ENCODE peak calls at places on chromosomes 4 and X, in ten cellular contexts. A is ascending aorta, P is DND-41, V is adrenal gland, S is left ventricle myocardium inferior, O is upper lobe of right lung, Z is tibial nerve, B is ovary, Q is Panc1, W is right cardiac atrium. L is an unnamed sample.

GRCh38 chr4:40328383-40328782 is 6.8 kb upstream of the CHRNA9 start:
- DNase-seq in A (no peak), P (no peak), V (no peak), S (no peak), O (no peak), Z (no peak), B (no peak), Q (no peak), W (no peak), L (no peak)

GRCh38 chrX:46263494-46263893 is 281.7 kb downstream of the ZNF674 start:
- DNase-seq in A (no peak), P (no peak), V (no peak), S (no peak), O (no peak), Z (no peak), B (no peak), Q (no peak), W (no peak), L (no peak)

GRCh38 chrX:103376118-103376978 is at the start of gene BEX3:
- DNase-seq in A (no peak), P (peak; percentile 69), V (peak; percentile 73), S (peak; percentile 45), O (peak; percentile 81), Z (peak; percentile 15), B (peak; percentile 79), Q (no peak), W (peak; percentile 87), L (peak; percentile 58)

GRCh38 chrX:70168238-70169188 is 8.8 kb upstream of the DGAT2L6 start:
- DNase-seq in A (no peak), P (no peak), V (no peak), S (no peak), O (no peak), Z (no peak), B (peak; percentile 54), Q (no peak), W (no peak), L (peak; percentile 77)

GRCh38 chrX:139543920-139544319 is 13.4 kb downstream of the F9 start:
- DNase-seq in A (no peak), P (no peak), V (no peak), S (no peak), O (no peak), Z (no peak), B (no peak), Q (no peak), W (no peak), L (no peak)

GRCh38 chr4:123398151-123398802 is 1.7 kb downstream of the SPRY1 start:
- DNase-seq in A (no peak), P (no peak), V (peak; percentile 74), S (peak; percentile 64), O (peak; percentile 91), Z (peak; percentile 44), B (peak; percentile 80), Q (no peak), W (peak; percentile 82), L (peak; percentile 60)

GRCh38 chrX:55908685-55909212 is 191.2 kb downstream of the RRAGB start:
- DNase-seq in A (no peak), P (no peak), V (no peak), S (no peak), O (peak; percentile 30), Z (no peak), B (peak; percentile 23), Q (no peak), W (no peak), L (peak; percentile 2)

GRCh38 chrX:98405376-98405775 is 1521.7 kb downstream of the RPA4 start:
- DNase-seq in A (no peak), P (no peak), V (no peak), S (no peak), O (no peak), Z (no peak), B (no peak), Q (no peak), W (no peak), L (no peak)

GRCh38 chr4:184453402-184454160 is 20.8 kb downstream of the IRF2 start:
- DNase-seq in A (no peak), P (peak; percentile 10), V (no peak), S (no peak), O (no peak), Z (no peak), B (no peak), Q (no peak), W (no peak), L (peak; percentile 27)

GRCh38 chr4:45131020-45131419 is 404.7 kb upstream of the GNPDA2 start:
- DNase-seq in A (no peak), P (no peak), V (no peak), S (no peak), O (no peak), Z (no peak), B (no peak), Q (no peak), W (no peak), L (no peak)

GRCh38 chrX:42944381-42944998 is 166.5 kb upstream of the PPP1R2C start:
- DNase-seq in A (no peak), P (peak; percentile 58), V (no peak), S (no peak), O (no peak), Z (no peak), B (no peak), Q (no peak), W (no peak), L (no peak)

GRCh38 chrX:115940888-115941332 is 229.6 kb upstream of the AGTR2 start:
- DNase-seq in A (no peak), P (no peak), V (peak; percentile 90), S (no peak), O (no peak), Z (peak; percentile 24), B (peak; percentile 77), Q (no peak), W (no peak), L (no peak)

GRCh38 chr4:112563431-112564200 is 47.6 kb upstream of the NEUROG2 start:
- DNase-seq in A (no peak), P (no peak), V (no peak), S (no peak), O (no peak), Z (no peak), B (no peak), Q (no peak), W (no peak), L (no peak)

GRCh38 chr4:182067828-182068227 is 175.4 kb upstream of the TENM3 start:
- DNase-seq in A (no peak), P (no peak), V (no peak), S (no peak), O (no peak), Z (no peak), B (no peak), Q (no peak), W (no peak), L (no peak)
- H3K27ac ChIP-seq in A (no peak overlapping the region), P (no peak overlapping the region), V (no peak overlapping the region), S (no peak overlapping the region), O (no peak overlapping the region), Z (no peak overlapping the region), B (no peak overlapping the region), Q (no peak overlapping the region), W (no peak overlapping the region), L (no peak overlapping the region)

DNA sequence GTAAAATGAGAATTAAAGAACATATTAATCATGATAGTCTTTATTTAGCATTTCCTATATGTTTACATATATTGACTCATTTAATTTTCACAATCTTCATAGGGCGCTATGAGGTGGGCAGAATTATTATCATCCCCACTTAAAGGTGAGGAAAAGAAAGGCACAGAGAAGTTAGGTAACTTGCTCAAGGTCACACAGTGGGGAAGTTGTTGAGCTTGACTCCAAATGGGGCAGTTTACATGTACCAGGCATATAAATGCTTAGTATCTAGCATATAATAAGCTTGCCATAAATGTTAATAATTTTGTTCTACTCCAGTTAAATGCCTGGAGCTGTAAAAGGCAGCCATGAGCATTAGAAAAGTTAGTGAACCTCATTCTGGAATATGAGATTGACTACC is 1.5 kb downstream of the CMC4 start:
- DNase-seq in A (no peak), P (no peak), V (no peak), S (no peak), O (no peak), Z (no peak), B (no peak), Q (no peak), W (no peak), L (no peak)
- H3K4me3 ChIP-seq in A (peak overlapping the region; percentile 64), P (no peak overlapping the region), V (no peak overlapping the region), S (peak overlapping the region; percentile 77), O (peak overlapping the region; percentile 64), Z (no peak overlapping the region), B (peak overlapping the region; percentile 45), Q (peak overlapping the region; percentile 85), W (peak overlapping the region; percentile 80), L (peak overlapping the region; percentile 72)

DNA sequence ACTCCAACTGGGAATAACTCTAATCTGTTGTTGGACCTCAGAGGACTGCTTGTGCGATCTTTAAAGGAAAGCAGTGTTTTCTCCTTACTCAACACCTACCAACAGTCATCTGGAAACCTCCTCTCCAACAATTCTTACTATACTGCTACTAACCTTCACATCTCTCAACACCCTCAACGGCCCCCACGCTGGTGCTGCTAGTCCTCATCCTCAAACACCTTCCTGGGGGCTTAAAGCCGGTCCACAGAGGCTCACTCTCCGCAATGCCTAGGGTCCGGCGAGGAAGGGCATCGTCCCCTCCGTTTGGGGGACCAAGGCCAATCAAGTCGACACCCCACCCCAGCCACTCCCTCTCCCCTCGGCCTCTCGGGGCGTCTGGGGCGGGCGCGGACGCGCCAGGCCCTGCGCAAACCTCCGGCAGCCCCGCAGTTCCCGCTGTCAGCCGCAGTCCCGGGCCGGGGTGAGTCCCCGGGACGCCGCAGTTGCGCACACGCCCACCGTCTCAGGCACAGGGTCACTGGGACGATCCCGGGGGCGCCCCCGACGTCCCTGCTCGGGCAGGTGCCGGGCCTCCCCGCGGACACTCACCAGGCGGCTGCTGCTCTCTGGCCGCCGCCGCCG is 418 bp downstream of the TAB3 start:
- DNase-seq in A (no peak), P (peak; percentile 16), V (peak; percentile 22), S (no peak), O (no peak), Z (no peak), B (no peak), Q (no peak), W (no peak), L (no peak)
- H3K27ac ChIP-seq in A (peak overlapping the region; percentile 83), P (peak overlapping the region; percentile 64), V (peak overlapping the region; percentile 61), S (peak overlapping the region; percentile 89), O (peak overlapping the region; percentile 79), Z (peak overlapping the region; percentile 83), B (peak overlapping the region; percentile 70), Q (peak overlapping the region; percentile 44), W (peak overlapping the region; percentile 29), L (no peak overlapping the region)

GRCh38 chr4:151717271-151717670 is 43.5 kb downstream of the GATB start:
- DNase-seq in A (no peak), P (no peak), V (no peak), S (no peak), O (no peak), Z (no peak), B (no peak), Q (no peak), W (no peak), L (no peak)

GRCh38 chr4:151717909-151718613 is 42.7 kb downstream of the GATB start:
- DNase-seq in A (no peak), P (no peak), V (no peak), S (no peak), O (no peak), Z (no peak), B (no peak), Q (no peak), W (no peak), L (no peak)

GRCh38 chr4:151716324-151716723 is 44.5 kb downstream of the GATB start:
- DNase-seq in A (no peak), P (no peak), V (no peak), S (no peak), O (no peak), Z (no peak), B (no peak), Q (no peak), W (no peak), L (no peak)

GRCh38 chr4:151712777-151713176 is 48.0 kb downstream of the GATB start:
- DNase-seq in A (no peak), P (no peak), V (no peak), S (no peak), O (no peak), Z (no peak), B (no peak), Q (no peak), W (no peak), L (no peak)

GRCh38 chr4:151715881-151716280 is 44.9 kb downstream of the GATB start:
- DNase-seq in A (no peak), P (no peak), V (no peak), S (no peak), O (no peak), Z (no peak), B (no peak), Q (no peak), W (no peak), L (no peak)
- H3K4me3 ChIP-seq in A (no peak overlapping the region), P (no peak overlapping the region), V (no peak overlapping the region), S (no peak overlapping the region), O (no peak overlapping the region), Z (no peak overlapping the region), B (no peak overlapping the region), Q (no peak overlapping the region), W (peak overlapping the region; percentile 20), L (no peak overlapping the region)